ENCODE peak calls at places on chromosome 9, in eight cellular contexts. Z is activated CD4-positive, alpha-beta T cell treated with anti-CD3 and anti-CD28 coated beads, Interleukin-2, amount 50 U/mL, for 1 hour; K is tibial artery; L is H9; E is GM23338; G is left colon; M is NCI-H510A; F is cardiac muscle cell. Q is an unnamed sample.

GRCh38 chr9:124629600-124629999 is 122.4 kb upstream of the NR5A1 start:
- DNase-seq in Z (no peak), K (no peak), L (no peak), E (no peak), G (no peak), M (no peak), F (no peak), Q (no peak)

GRCh38 chr9:114225534-114226288 is 70.4 kb downstream of the COL27A1 start:
- DNase-seq in Z (no peak), K (no peak), L (no peak), E (no peak), G (no peak), M (no peak), F (no peak), Q (no peak)

GRCh38 chr9:128771094-128771721 is 519 bp downstream of the ZER1 start:
- DNase-seq in Z (peak; percentile 23), K (no peak), L (no peak), E (no peak), G (peak; percentile 40), M (no peak), F (peak; percentile 61), Q (peak; percentile 61)

GRCh38 chr9:135968601-135969000 is 7.4 kb upstream of the UBAC1 start:
- DNase-seq in Z (no peak), K (no peak), L (no peak), E (no peak), G (no peak), M (no peak), F (no peak), Q (no peak)

GRCh38 chr9:34157308-34157707 is 21.5 kb upstream of the UBAP1 start:
- DNase-seq in Z (no peak), K (no peak), L (no peak), E (no peak), G (no peak), M (no peak), F (no peak), Q (no peak)

GRCh38 chr9:15272377-15272928 is 34.6 kb downstream of the TTC39B start:
- DNase-seq in Z (no peak), K (no peak), L (no peak), E (no peak), G (no peak), M (peak; percentile 47), F (no peak), Q (no peak)

GRCh38 chr9:86407022-86407421 is 52.8 kb upstream of the TUT7 start:
- DNase-seq in Z (no peak), K (no peak), L (peak; percentile 42), E (no peak), G (no peak), M (no peak), F (no peak), Q (peak; percentile 61)

GRCh38 chr9:72996684-72997314 is 43.9 kb upstream of the ALDH1A1 start:
- DNase-seq in Z (no peak), K (no peak), L (no peak), E (no peak), G (no peak), M (no peak), F (no peak), Q (no peak)

GRCh38 chr9:112503170-112503569 is 16.5 kb downstream of the KIAA1958 start:
- DNase-seq in Z (no peak), K (no peak), L (no peak), E (no peak), G (no peak), M (no peak), F (no peak), Q (no peak)

GRCh38 chr9:107067715-107068416 is 204.9 kb downstream of the ZNF462 start:
- DNase-seq in Z (no peak), K (no peak), L (no peak), E (no peak), G (peak; percentile 39), M (no peak), F (no peak), Q (no peak)

GRCh38 chr9:89106224-89106851 is 72.3 kb downstream of the SHC3 start:
- DNase-seq in Z (no peak), K (no peak), L (no peak), E (no peak), G (no peak), M (no peak), F (no peak), Q (no peak)

Q was measured in endodermal cell.